ENCODE peak calls at places on chromosomes 12 and 14, in nine cellular contexts. U is suprapubic skin, I is IMR-90, V is A549, J is thyroid gland, X is DND-41, T is hepatocyte, B is ovary, L is sigmoid colon. H is an unnamed sample.

GRCh38 chr14:68824517-68825347 is 31.9 kb upstream of the ZFP36L1 start:
- DNase-seq in X (no peak), I (peak; percentile 62), J (peak; percentile 90), T (peak; percentile 86), U (no peak), V (peak; percentile 80), L (peak; percentile 91), B (peak; percentile 94), H (no peak)

GRCh38 chr12:27575780-27576154 is 51.8 kb downstream of the PPFIBP1 start:
- DNase-seq in T (no peak), U (no peak), L (no peak), B (no peak), V (no peak), I (no peak), J (no peak), X (no peak), H (no peak)

GRCh38 chr14:80987235-80988032 is 32.0 kb downstream of the TSHR start:
- DNase-seq in V (peak; percentile 64), X (peak; percentile 82), U (no peak), J (peak; percentile 70), T (peak; percentile 85), L (peak; percentile 70), B (no peak), I (peak; percentile 69), H (peak; percentile 63)

GRCh38 chr12:47377414-47378221 is 297.9 kb upstream of the AMIGO2 start:
- DNase-seq in B (peak; percentile 98), X (no peak), L (peak; percentile 99), U (peak; percentile 94), V (peak; percentile 90), I (peak; percentile 100), T (peak; percentile 78), J (peak; percentile 53), H (no peak)

GRCh38 chr14:93987376-93987775 is 9.7 kb upstream of the CCDC197 start:
- DNase-seq in X (no peak), V (no peak), T (no peak), J (peak; percentile 61), B (no peak), L (no peak), I (no peak), U (no peak), H (no peak)

GRCh38 chr14:91350483-91350812 is 67.2 kb downstream of the CCDC88C start:
- DNase-seq in B (no peak), U (no peak), J (no peak), T (no peak), V (no peak), L (no peak), X (no peak), I (no peak), H (no peak)

GRCh38 chr14:103456167-103456835 is 66.3 kb downstream of the CKB start:
- DNase-seq in U (no peak), I (peak; percentile 52), X (no peak), T (no peak), V (no peak), J (no peak), L (no peak), B (no peak), H (no peak)

GRCh38 chr12:95054206-95054605 is 19.2 kb downstream of the NR2C1 start:
- DNase-seq in V (no peak), T (no peak), J (peak; percentile 18), U (no peak), B (no peak), I (no peak), L (no peak), X (no peak), H (no peak)

GRCh38 chr12:116346751-116347150 is 69.3 kb upstream of the MED13L start:
- DNase-seq in B (peak; percentile 46), V (peak; percentile 48), X (no peak), L (no peak), J (peak; percentile 39), I (peak; percentile 94), U (peak; percentile 32), T (peak; percentile 53), H (no peak)

GRCh38 chr14:100438678-100439592 is 115.8 kb downstream of the SLC25A47 start:
- DNase-seq in I (peak; percentile 89), U (no peak), J (peak; percentile 54), B (no peak), T (peak; percentile 84), L (peak; percentile 48), X (no peak), V (peak; percentile 98), H (no peak)

GRCh38 chr12:79901506-79901905 is 33.4 kb downstream of the PPP1R12A start:
- DNase-seq in J (no peak), T (no peak), U (no peak), I (no peak), V (no peak), B (no peak), X (no peak), L (no peak), H (no peak)

GRCh38 chr14:60304509-60304908 is 55.5 kb downstream of the PPM1A start:
- DNase-seq in U (no peak), L (no peak), J (no peak), V (no peak), B (no peak), X (no peak), T (peak; percentile 8), I (no peak), H (no peak)

GRCh38 chr12:81222841-81223595 is 145.1 kb downstream of the ACSS3 start:
- DNase-seq in I (peak; percentile 3), L (no peak), X (no peak), B (no peak), U (no peak), T (no peak), V (no peak), J (no peak), H (no peak)

GRCh38 chr12:12432373-12432772 is 75.5 kb downstream of the BORCS5 start:
- DNase-seq in X (no peak), T (peak; percentile 31), L (no peak), J (peak; percentile 8), U (no peak), I (peak; percentile 96), V (no peak), B (no peak), H (no peak)
- H3K27ac ChIP-seq in X (no peak overlapping the region), T (no peak overlapping the region), L (no peak overlapping the region), J (peak overlapping the region; percentile 69), U (no peak overlapping the region), I (peak overlapping the region; percentile 38), V (peak overlapping the region; percentile 55), B (no peak overlapping the region), H (no peak overlapping the region)

DNA sequence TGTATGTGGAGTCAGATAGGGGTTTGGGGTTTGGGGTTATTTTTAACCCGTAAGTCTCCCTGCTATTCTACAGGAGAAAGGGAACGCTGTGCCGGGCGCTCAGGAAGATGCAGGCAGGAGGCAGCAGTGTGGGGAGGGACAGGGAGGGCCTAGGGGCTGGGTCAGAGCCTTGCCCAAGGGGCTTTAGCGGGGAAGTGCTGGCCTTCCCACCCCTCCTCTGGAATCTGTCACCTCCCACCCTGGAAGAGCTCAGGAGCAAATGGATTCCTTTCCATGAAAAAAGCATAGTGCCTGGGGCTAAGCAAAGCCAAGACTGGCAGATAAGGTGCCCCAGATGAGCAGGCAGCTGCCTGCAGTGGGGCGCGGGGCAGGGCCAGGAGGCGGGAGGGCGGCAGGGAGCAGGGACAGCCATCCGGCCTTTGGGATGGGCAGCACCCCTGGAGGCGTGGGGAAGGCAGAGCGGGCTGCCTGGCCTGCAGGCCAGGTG is 7.3 kb upstream of the INF2 start:
- DNase-seq in T (no peak), X (no peak), L (peak; percentile 62), J (no peak), U (no peak), B (peak; percentile 33), I (no peak), V (peak; percentile 55), H (no peak)
- H3K4me1 ChIP-seq in T (peaks cover 62% of the 10 kb centered on the region), X (peaks cover 26% of the 10 kb centered on the region), L (peaks cover 54% of the 10 kb centered on the region), J (peaks cover 40% of the 10 kb centered on the region), U (peaks cover 69% of the 10 kb centered on the region), B (peaks cover 18% of the 10 kb centered on the region), I (peaks cover 43% of the 10 kb centered on the region), V (peaks cover 85% of the 10 kb centered on the region), H (peaks cover 29% of the 10 kb centered on the region)

GRCh38 chr12:105451798-105452197 is 121.3 kb downstream of the C12orf75 start:
- DNase-seq in B (no peak), X (no peak), I (no peak), T (no peak), L (no peak), U (no peak), V (no peak), J (no peak), H (no peak)
- H3K27ac ChIP-seq in B (no peak overlapping the region), X (no peak overlapping the region), I (no peak overlapping the region), T (no peak overlapping the region), L (no peak overlapping the region), U (no peak overlapping the region), V (no peak overlapping the region), J (no peak overlapping the region), H (no peak overlapping the region)

DNA sequence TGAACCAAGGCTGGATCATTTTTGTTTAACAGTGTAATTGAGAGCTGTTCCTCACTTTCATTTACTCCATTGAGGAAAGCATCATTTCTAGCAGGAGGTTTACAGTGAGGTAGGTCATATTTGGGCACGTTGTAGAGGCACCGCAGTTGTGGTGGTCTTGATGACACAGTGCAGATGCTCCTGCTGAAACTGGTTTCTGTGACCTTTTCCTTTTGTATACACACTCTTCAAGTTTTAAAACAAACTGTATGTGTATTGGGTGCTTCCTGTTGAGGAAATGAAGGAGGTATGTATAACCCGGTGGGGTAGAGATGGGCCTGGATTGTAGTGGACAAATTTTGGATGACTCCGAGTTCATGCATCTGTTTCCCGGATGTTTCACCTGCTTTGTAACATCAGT is 456.3 kb upstream of the RGS6 start:
- DNase-seq in U (no peak), J (no peak), I (no peak), B (no peak), X (no peak), V (no peak), L (no peak), T (no peak), H (no peak)
- H3K4me1 ChIP-seq in U (peaks cover 26% of the 10 kb centered on the region), J (peaks cover 14% of the 10 kb centered on the region), I (peaks cover 9% of the 10 kb centered on the region), B (peaks cover 1% of the 10 kb centered on the region), X (peaks cover 24% of the 10 kb centered on the region), V (no peaks in the 10 kb centered on the region), L (peaks cover 18% of the 10 kb centered on the region), T (peaks cover 6% of the 10 kb centered on the region), H (peaks cover 8% of the 10 kb centered on the region)

DNA sequence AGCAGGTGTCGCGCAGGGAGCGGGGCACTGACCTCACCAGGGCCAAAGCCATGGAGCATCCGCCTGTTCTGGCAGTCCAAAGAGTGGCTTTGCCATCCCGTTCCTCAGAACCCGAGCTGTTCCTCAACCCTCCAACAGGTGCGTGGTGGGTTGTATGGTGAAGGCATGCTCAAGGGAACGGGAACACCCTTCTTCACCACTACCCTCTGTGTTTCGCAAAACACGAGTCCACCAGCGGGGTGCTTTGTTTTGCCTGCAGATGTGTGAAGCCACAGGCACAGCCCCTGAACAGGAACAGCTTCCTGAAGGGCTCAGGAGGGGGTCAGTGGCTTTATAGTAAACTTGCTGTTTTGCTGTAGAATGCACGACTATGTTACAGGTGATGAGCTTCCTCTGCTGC is 52.7 kb downstream of the SMOC1 start:
- DNase-seq in J (no peak), B (no peak), U (no peak), L (no peak), X (no peak), T (no peak), V (no peak), I (no peak), H (no peak)
- H3K27ac ChIP-seq in J (no peak overlapping the region), B (no peak overlapping the region), U (no peak overlapping the region), L (no peak overlapping the region), X (no peak overlapping the region), T (no peak overlapping the region), V (no peak overlapping the region), I (no peak overlapping the region), H (no peak overlapping the region)

GRCh38 chr14:99041820-99042174 is 230.2 kb downstream of the BCL11B start:
- DNase-seq in I (no peak), V (no peak), T (no peak), U (no peak), X (no peak), L (no peak), J (no peak), B (no peak), H (no peak)
- H3K4me1 ChIP-seq in I (no peaks in the 10 kb centered on the region), V (no peaks in the 10 kb centered on the region), T (no peaks in the 10 kb centered on the region), U (peaks cover 15% of the 10 kb centered on the region), X (no peaks in the 10 kb centered on the region), L (no peaks in the 10 kb centered on the region), J (peaks cover 15% of the 10 kb centered on the region), B (no peaks in the 10 kb centered on the region), H (no peaks in the 10 kb centered on the region)